ENCODE peak calls at places on chromosome 6, in nine cellular contexts. X is left ventricle myocardium superior; L is neuronal stem cell; W is tibial artery; U is posterior vena cava; I is T-helper 22 cell; V is stimulated activated CD4-positive, alpha-beta T cell treated with anti-CD3 and anti-CD28 coated beads, Interleukin-2, amount 100 ng/mL, for 48 hours; T is Calu3; K is activated T-cell treated with anti-CD3 and anti-CD28 coated beads, Interleukin-2, amount 50 U/mL, for 1 hour. N is an unnamed sample.

GRCh38 chr6:53280207-53280606 is 68.5 kb downstream of the ELOVL5 start:
- DNase-seq in T (no peak), V (no peak), U (no peak), X (no peak), W (no peak), I (no peak), L (no peak), K (no peak), N (no peak)

GRCh38 chr6:143195349-143195845 is 134.7 kb downstream of the AIG1 start:
- DNase-seq in I (no peak), X (peak), T (no peak), V (no peak), L (no peak), K (no peak), W (no peak), U (peak), N (no peak)

GRCh38 chr6:18720075-18720474 is 332.9 kb downstream of the RNF144B start:
- DNase-seq in L (no peak), K (no peak), U (no peak), T (no peak), V (no peak), I (no peak), W (no peak), X (no peak), N (no peak)

GRCh38 chr6:143843689-143844405 is 709 bp downstream of the LTV1 start:
- DNase-seq in I (peak), L (no peak), T (no peak), X (no peak), U (no peak), K (no peak), W (no peak), V (no peak), N (no peak)

GRCh38 chr6:74946961-74947360 is 258.9 kb downstream of the COL12A1 start:
- DNase-seq in U (no peak), X (no peak), V (no peak), K (no peak), T (no peak), W (no peak), L (no peak), I (no peak), N (no peak)

GRCh38 chr6:159106627-159107241 is 61.9 kb upstream of the TAGAP start:
- DNase-seq in V (peak), U (peak), I (peak), W (no peak), K (peak), T (peak), L (peak), X (peak), N (peak)

GRCh38 chr6:118488631-118489030 is 59.5 kb upstream of the PLN start:
- DNase-seq in V (no peak), L (no peak), X (no peak), I (no peak), K (no peak), T (no peak), W (no peak), U (no peak), N (no peak)

GRCh38 chr6:168458101-168458500 is 17.1 kb downstream of the SMOC2 start:
- DNase-seq in T (no peak), L (no peak), U (no peak), X (no peak), K (no peak), W (no peak), V (no peak), I (no peak), N (no peak)

GRCh38 chr6:166678426-166678825 is 51.4 kb upstream of the RPS6KA2 start:
- DNase-seq in W (no peak), X (no peak), L (no peak), I (no peak), V (no peak), T (peak), K (no peak), U (no peak), N (no peak)